ENCODE peak calls at places on chromosomes 7 and 10, in four cellular contexts. A is stimulated activated CD4-positive, alpha-beta T cell treated with anti-CD3 and anti-CD28 coated beads, Interleukin-2, amount 100 ng/mL, for 24 hours; W is NCI-H187 treated with DMSO at 0.1 percent for 48 hours; T is Ammon's horn. C is an unnamed sample.

GRCh38 chr10:1526427-1527055 is 210.8 kb downstream of the ADARB2 start:
- DNase-seq in A (no peak), W (no peak), T (no peak), C (no peak)

GRCh38 chr7:76396039-76396732 is 13.3 kb downstream of the SSC4D start:
- DNase-seq in A (no peak), W (no peak), T (peak), C (no peak)

GRCh38 chr7:129801882-129802281 is 150.9 kb downstream of the UBE2H start:
- DNase-seq in A (no peak), W (no peak), T (no peak), C (no peak)

GRCh38 chr10:13706604-13707003 is 119.8 kb downstream of the PRPF18 start:
- DNase-seq in A (no peak), W (no peak), T (no peak), C (no peak)

GRCh38 chr7:139728203-139728602 is 49.6 kb downstream of the HIPK2 start:
- DNase-seq in A (no peak), W (no peak), T (no peak), C (no peak)

GRCh38 chr7:4807708-4808420 is 32.4 kb downstream of the AP5Z1 start:
- DNase-seq in A (no peak), W (no peak), T (no peak), C (no peak)

GRCh38 chr7:137130751-137131158 is 212.8 kb downstream of the PTN start:
- DNase-seq in A (no peak), W (no peak), T (no peak), C (no peak)

GRCh38 chr10:18136056-18136916 is 3.9 kb upstream of the CACNB2 start:
- DNase-seq in A (no peak), W (no peak), T (no peak), C (no peak)

GRCh38 chr7:76069238-76069638 is 21.3 kb downstream of the MDH2 start:
- DNase-seq in A (no peak), W (no peak), T (peak), C (no peak)

GRCh38 chr7:132546366-132547145 is 29.7 kb downstream of the PLXNA4 start:
- DNase-seq in A (no peak), W (no peak), T (no peak), C (no peak)

GRCh38 chr7:95531605-95532004 is 45.9 kb downstream of the ASB4 start:
- DNase-seq in A (no peak), W (no peak), T (no peak), C (no peak)

GRCh38 chr10:14571866-14572507 is 202.7 kb downstream of the FAM107B start:
- DNase-seq in A (peak), W (no peak), T (peak), C (no peak)

GRCh38 chr7:34622182-34622581 is 35.8 kb upstream of the NPSR1 start:
- DNase-seq in A (no peak), W (no peak), T (no peak), C (no peak)

GRCh38 chr10:88986549-88987242 is 3.9 kb upstream of the FAS start:
- DNase-seq in A (no peak), W (no peak), T (peak), C (no peak)

GRCh38 chr7:121798896-121799295 is 74.1 kb upstream of the PTPRZ1 start:
- DNase-seq in A (no peak), W (no peak), T (peak), C (no peak)

GRCh38 chr10:28910960-28911359 is 233.6 kb downstream of the BAMBI start:
- DNase-seq in A (no peak), W (no peak), T (no peak), C (no peak)

GRCh38 chr10:3502606-3503005 is 282.4 kb downstream of the KLF6 start:
- DNase-seq in A (no peak), W (peak), T (no peak), C (no peak)

GRCh38 chr10:20998036-20998435 is 100.9 kb upstream of the NEBL start:
- DNase-seq in A (no peak), W (no peak), T (no peak), C (no peak)

GRCh38 chr7:69445549-69445948 is 152.7 kb upstream of the AUTS2 start:
- DNase-seq in A (no peak), W (no peak), T (no peak), C (no peak)

GRCh38 chr10:115173915-115174443 is 80.8 kb downstream of the ATRNL1 start:
- DNase-seq in A (no peak), W (no peak), T (no peak), C (no peak)

GRCh38 chr7:157358041-157358752 is 21.4 kb downstream of the DNAJB6 start:
- DNase-seq in A (no peak), W (peak), T (no peak), C (no peak)

GRCh38 chr10:102421645-102422585 is 1.3 kb downstream of the FBXL15 start:
- DNase-seq in A (no peak), W (no peak), T (no peak), C (no peak)

GRCh38 chr10:127996586-127996985 is 89.7 kb downstream of the PTPRE start:
- DNase-seq in A (no peak), W (no peak), T (no peak), C (peak)

GRCh38 chr10:128850647-128851046 is 616.4 kb upstream of the MGMT start:
- DNase-seq in A (no peak), W (no peak), T (no peak), C (no peak)

GRCh38 chr7:134532155-134533089 is 5.1 kb downstream of the AKR1B10 start:
- DNase-seq in A (no peak), W (no peak), T (no peak), C (no peak)

GRCh38 chr10:19505320-19506092 is 310.7 kb upstream of the PLXDC2 start:
- DNase-seq in A (no peak), W (no peak), T (no peak), C (no peak)

GRCh38 chr7:99752354-99752753 is 17.4 kb upstream of the CYP3A7 start:
- DNase-seq in A (no peak), W (no peak), T (no peak), C (no peak)

GRCh38 chr7:24255139-24255538 is 28.9 kb upstream of the NPY start:
- DNase-seq in A (peak), W (no peak), T (no peak), C (no peak)

GRCh38 chr10:94992811-94993210 is 54.4 kb downstream of the CYP2C9 start:
- DNase-seq in A (no peak), W (no peak), T (no peak), C (no peak)

GRCh38 chr10:30387646-30388243 is 38.7 kb upstream of the MTPAP start:
- DNase-seq in A (no peak), W (no peak), T (no peak), C (no peak)

GRCh38 chr7:92836489-92837213 is at the start of gene CDK6:
- DNase-seq in A (peak), W (no peak), T (no peak), C (peak)

GRCh38 chr10:70974351-70974901 is 86.1 kb upstream of the PCBD1 start:
- DNase-seq in A (no peak), W (no peak), T (no peak), C (no peak)

GRCh38 chr7:45687721-45688120 is 113.6 kb downstream of the ADCY1 start:
- DNase-seq in A (no peak), W (no peak), T (peak), C (no peak)

GRCh38 chr10:133124357-133125211 is 35.4 kb upstream of the KNDC1 start:
- DNase-seq in A (peak), W (no peak), T (no peak), C (peak)

GRCh38 chr10:132448248-132448731 is 51.3 kb downstream of the PWWP2B start:
- DNase-seq in A (peak), W (no peak), T (no peak), C (no peak)

GRCh38 chr7:114889646-114890285 is 32.1 kb upstream of the MDFIC start:
- DNase-seq in A (no peak), W (no peak), T (no peak), C (no peak)

GRCh38 chr10:108597031-108597430 is 1326.3 kb downstream of the XPNPEP1 start:
- DNase-seq in A (no peak), W (no peak), T (no peak), C (no peak)

C was measured in omental fat pad.